ENCODE peak calls at places on chromosome 4, in six cellular contexts. H is IMR-90, C is mesenchymal stem cell, T is mesendoderm, K is trophoblast cell, P is H1. Z is an unnamed sample. For H3K36me3, the result is how much of the 10 kb centered on the place peaks cover.

GRCh38 chr4:138398297-138398696 is 156.1 kb upstream of the SLC7A11 start:
- DNase-seq in H (no peak), C (no peak), T (peak), K (no peak), P (peak), Z (peak)

GRCh38 chr4:152045781-152046571 is 285.2 kb upstream of the GATB start:
- DNase-seq in H (no peak), C (peak), T (peak), K (peak), P (peak), Z (peak)

GRCh38 chr4:98006060-98006459 is 137.2 kb downstream of the STPG2 start:
- DNase-seq in H (no peak), C (no peak), T (no peak), K (no peak), P (no peak), Z (no peak)

GRCh38 chr4:148955926-148956325 is 513.7 kb upstream of the NR3C2 start:
- DNase-seq in H (peak), C (peak), T (no peak), K (no peak), P (no peak), Z (no peak)

GRCh38 chr4:2354127-2354526 is 64.3 kb downstream of the ZFYVE28 start:
- DNase-seq in H (no peak), C (no peak), T (no peak), K (no peak), P (no peak), Z (no peak)

GRCh38 chr4:64727960-64728359 is 318.7 kb upstream of the TECRL start:
- DNase-seq in H (no peak), C (no peak), T (peak), K (no peak), P (peak), Z (no peak)

GRCh38 chr4:153465145-153465544 is 1.0 kb upstream of the TMEM131L start:
- DNase-seq in H (no peak), C (no peak), T (no peak), K (no peak), P (no peak), Z (no peak)

GRCh38 chr4:5003372-5003857 is 15.8 kb downstream of the CYTL1 start:
- DNase-seq in H (no peak), C (no peak), T (peak), K (no peak), P (no peak), Z (no peak)

GRCh38 chr4:169852481-169852880 is 94.7 kb upstream of the HPF1 start:
- DNase-seq in H (no peak), C (no peak), T (no peak), K (no peak), P (no peak), Z (no peak)

GRCh38 chr4:185933078-185933581 is 121.1 kb upstream of the SORBS2 start:
- DNase-seq in H (peak), C (peak), T (peak), K (no peak), P (no peak), Z (no peak)

GRCh38 chr4:5931526-5931925 is 38.6 kb upstream of the CRMP1 start:
- DNase-seq in H (no peak), C (no peak), T (no peak), K (no peak), P (no peak), Z (no peak)

GRCh38 chr4:38606587-38606905 is 57.5 kb upstream of the KLF3 start:
- DNase-seq in H (no peak), C (no peak), T (no peak), K (no peak), P (no peak), Z (no peak)

GRCh38 chr4:119172223-119172622 is 36.6 kb downstream of the MYOZ2 start:
- DNase-seq in H (peak), C (no peak), T (no peak), K (no peak), P (no peak), Z (no peak)

GRCh38 chr4:169030575-169030982 is 20.5 kb upstream of the CBR4 start:
- DNase-seq in H (peak), C (peak), T (peak), K (no peak), P (no peak), Z (no peak)

GRCh38 chr4:8004066-8004465 is 64.4 kb upstream of the AFAP1 start:
- DNase-seq in H (no peak), C (no peak), T (no peak), K (no peak), P (no peak), Z (no peak)
- H3K9ac ChIP-seq in H (no peak), C (no peak), T (no peak), K (no peak), P (no peak), Z (no peak)

DNA sequence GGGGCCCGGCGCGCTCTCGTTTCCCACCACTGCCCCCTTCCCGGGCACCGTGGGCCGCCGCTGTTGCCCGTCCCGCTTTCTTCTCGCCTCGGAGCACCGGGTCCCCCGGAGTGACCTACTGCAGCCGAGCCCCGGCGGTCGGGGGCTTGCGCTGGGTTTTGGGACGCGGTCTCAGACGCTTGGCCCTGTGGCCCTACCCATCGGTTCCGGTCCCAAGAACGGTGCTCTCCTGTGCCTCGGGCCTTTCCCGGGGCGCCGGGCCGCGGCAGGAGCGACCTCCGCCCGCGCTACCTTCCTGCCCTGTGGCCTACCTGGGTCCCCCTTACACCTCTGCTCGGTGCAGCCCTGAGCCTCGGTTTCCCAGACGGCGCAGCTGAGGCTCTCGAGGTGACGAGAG is 21.6 kb upstream of the HMX1 start:
- DNase-seq in H (no peak), C (no peak), T (no peak), K (no peak), P (no peak), Z (no peak)
- H3K18ac ChIP-seq in H (no peak), C (no peak), T (no peak), K (no peak), P (no peak), Z (peak)

GRCh38 chr4:48518143-48518542 is 28.1 kb downstream of the ZAR1 start:
- DNase-seq in H (peak), C (peak), T (no peak), K (no peak), P (no peak), Z (no peak)
- H3K36me3 ChIP-seq in H (under half), C (half or more), T (under half), K (under half), P (under half), Z (half or more)

GRCh38 chr4:82798168-82799005 is at the start of gene SCD5:
- DNase-seq in H (peak), C (peak), T (peak), K (no peak), P (no peak), Z (peak)

GRCh38 chr4:82792912-82793649 is 5.5 kb downstream of the SCD5 start:
- DNase-seq in H (peak), C (no peak), T (no peak), K (no peak), P (no peak), Z (no peak)

GRCh38 chr4:82799006-82799881 is 648 bp upstream of the SCD5 start:
- DNase-seq in H (no peak), C (no peak), T (no peak), K (no peak), P (no peak), Z (no peak)

GRCh38 chr4:82797591-82798081 is 960 bp downstream of the SCD5 start:
- DNase-seq in H (peak), C (peak), T (peak), K (no peak), P (no peak), Z (no peak)

DNA sequence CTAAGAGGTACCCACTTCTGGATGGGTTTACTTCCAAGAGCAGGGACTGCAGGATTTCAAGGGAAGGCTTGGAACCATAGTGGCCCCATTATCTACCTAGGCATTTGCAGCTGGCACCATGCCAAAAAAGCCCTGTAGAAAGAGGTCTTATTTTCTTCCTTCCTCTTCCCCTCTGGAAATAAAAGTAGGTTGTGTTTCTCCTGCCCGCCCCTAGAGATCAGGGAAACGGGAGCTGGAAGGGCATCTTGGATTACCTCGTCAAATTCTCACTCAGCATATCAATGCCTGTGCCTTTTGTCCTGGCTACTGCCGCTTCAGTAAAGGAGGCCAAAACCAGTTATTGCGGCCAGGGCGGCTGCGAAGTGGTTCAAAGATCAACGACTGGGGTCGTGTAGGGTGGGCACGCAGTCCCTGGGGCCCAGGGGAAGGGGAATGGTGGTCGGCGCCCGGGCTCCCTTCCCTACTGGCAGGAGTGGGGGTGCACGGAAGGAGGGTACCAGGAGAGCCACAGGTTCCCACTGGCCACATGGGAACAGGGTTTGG is 1.5 kb downstream of the SCD5 start:
- DNase-seq in H (no peak), C (peak), T (no peak), K (no peak), P (no peak), Z (no peak)
- H3K9ac ChIP-seq in H (peak), C (peak), T (no peak), K (no peak), P (no peak), Z (peak)

GRCh38 chr4:25031077-25031606 is 396 bp upstream of the LGI2 start:
- DNase-seq in H (no peak), C (peak), T (peak), K (peak), P (no peak), Z (peak)
- H3K18ac ChIP-seq in H (no peak), C (no peak), T (peak), K (no peak), P (no peak), Z (peak)

GRCh38 chr4:107710493-107711459 is 9.3 kb downstream of the PAPSS1 start:
- DNase-seq in H (no peak), C (no peak), T (no peak), K (no peak), P (no peak), Z (no peak)

GRCh38 chr4:107708225-107708624 is 11.8 kb downstream of the PAPSS1 start:
- DNase-seq in H (no peak), C (no peak), T (no peak), K (no peak), P (no peak), Z (no peak)

GRCh38 chr4:107712236-107712635 is 7.8 kb downstream of the PAPSS1 start:
- DNase-seq in H (no peak), C (no peak), T (no peak), K (no peak), P (no peak), Z (no peak)

GRCh38 chr4:107711831-107712230 is 8.2 kb downstream of the PAPSS1 start:
- DNase-seq in H (no peak), C (no peak), T (no peak), K (no peak), P (no peak), Z (no peak)

GRCh38 chr4:107709916-107710315 is 10.1 kb downstream of the PAPSS1 start:
- DNase-seq in H (peak), C (peak), T (no peak), K (no peak), P (no peak), Z (no peak)
- H3K36me3 ChIP-seq in H (under half), C (under half), T (under half), K (under half), P (under half), Z (under half)

GRCh38 chr4:114495471-114495928 is 103.1 kb upstream of the UGT8 start:
- DNase-seq in H (no peak), C (no peak), T (peak), K (no peak), P (peak), Z (peak)

GRCh38 chr4:114497116-114497515 is 101.5 kb upstream of the UGT8 start:
- DNase-seq in H (no peak), C (no peak), T (no peak), K (no peak), P (no peak), Z (no peak)

GRCh38 chr4:114488301-114488982 is 110.2 kb upstream of the UGT8 start:
- DNase-seq in H (no peak), C (no peak), T (no peak), K (no peak), P (no peak), Z (no peak)

GRCh38 chr4:114494257-114494803 is 104.3 kb upstream of the UGT8 start:
- DNase-seq in H (no peak), C (no peak), T (peak), K (no peak), P (peak), Z (no peak)
- H3K9ac ChIP-seq in H (no peak), C (no peak), T (no peak), K (no peak), P (no peak), Z (no peak)